ENCODE peak calls at places on chromosome 5, in six cellular contexts. N is GM12864; D is RWPE1; S is CD4-positive, alpha-beta T cell; R is fibroblast of mammary gland; Q is glutamatergic neuron. W is an unnamed sample.

GRCh38 chr5:76363385-76364261 is 39.5 kb upstream of the IQGAP2 start:
- DNase-seq in N (no peak), D (no peak), S (no peak), R (no peak), Q (peak; percentile 39), W (peak; percentile 58)

GRCh38 chr5:10261065-10261464 is 11.0 kb downstream of the CCT5 start:
- DNase-seq in N (no peak), D (no peak), S (no peak), R (no peak), Q (no peak), W (no peak)

GRCh38 chr5:104053057-104053666 is 490.6 kb upstream of the NUDT12 start:
- DNase-seq in N (no peak), D (no peak), S (no peak), R (no peak), Q (no peak), W (no peak)

GRCh38 chr5:149125386-149125891 is 15.9 kb upstream of the ABLIM3 start:
- DNase-seq in N (no peak), D (peak; percentile 67), S (no peak), R (no peak), Q (peak; percentile 18), W (peak; percentile 85)

GRCh38 chr5:151632941-151633340 is 41.8 kb upstream of the FAT2 start:
- DNase-seq in N (no peak), D (no peak), S (no peak), R (no peak), Q (no peak), W (peak; percentile 92)

GRCh38 chr5:135439426-135440205 is 7.5 kb downstream of the DCANP1 start:
- DNase-seq in N (no peak), D (no peak), S (no peak), R (no peak), Q (no peak), W (no peak)

GRCh38 chr5:133861161-133861737 is 107.2 kb downstream of the C5orf15 start:
- DNase-seq in N (no peak), D (no peak), S (no peak), R (no peak), Q (no peak), W (no peak)

GRCh38 chr5:32450952-32451351 is 6.4 kb upstream of the ZFR start:
- DNase-seq in N (no peak), D (no peak), S (no peak), R (no peak), Q (no peak), W (peak; percentile 25)

GRCh38 chr5:94440015-94440414 is 178.4 kb downstream of the KIAA0825 start:
- DNase-seq in N (no peak), D (no peak), S (no peak), R (no peak), Q (no peak), W (no peak)

GRCh38 chr5:1364211-1364610 is 19.3 kb upstream of the CLPTM1L start:
- DNase-seq in N (no peak), D (no peak), S (no peak), R (no peak), Q (no peak), W (no peak)

GRCh38 chr5:2221450-2221849 is 338.7 kb upstream of the IRX4 start:
- DNase-seq in N (no peak), D (no peak), S (no peak), R (no peak), Q (no peak), W (no peak)

GRCh38 chr5:154179846-154180710 is 10.5 kb upstream of the GALNT10 start:
- DNase-seq in N (peak; percentile 27), D (peak; percentile 77), S (peak; percentile 24), R (peak; percentile 69), Q (no peak), W (peak; percentile 81)

GRCh38 chr5:177611446-177612214 is 11.7 kb downstream of the B4GALT7 start:
- DNase-seq in N (no peak), D (no peak), S (no peak), R (no peak), Q (no peak), W (no peak)

GRCh38 chr5:566636-567309 is 42.5 kb upstream of the SLC9A3 start:
- DNase-seq in N (no peak), D (no peak), S (no peak), R (no peak), Q (no peak), W (no peak)

GRCh38 chr5:146205499-146206202 is 2.2 kb downstream of the RBM27 start:
- DNase-seq in N (no peak), D (no peak), S (no peak), R (no peak), Q (no peak), W (no peak)

GRCh38 chr5:90000351-90000750 is 409.2 kb downstream of the CETN3 start:
- DNase-seq in N (no peak), D (no peak), S (no peak), R (no peak), Q (no peak), W (no peak)

GRCh38 chr5:90696148-90696547 is 137.6 kb downstream of the ADGRV1 start:
- DNase-seq in N (no peak), D (no peak), S (no peak), R (no peak), Q (no peak), W (no peak)

GRCh38 chr5:139050432-139050831 is 147.7 kb downstream of the SIL1 start:
- DNase-seq in N (no peak), D (no peak), S (no peak), R (no peak), Q (no peak), W (no peak)

GRCh38 chr5:111670826-111671492 is 86.0 kb downstream of the NREP start:
- DNase-seq in N (no peak), D (peak; percentile 86), S (no peak), R (no peak), Q (no peak), W (peak; percentile 79)
- TF ChIP-seq CTCF in N (no peak), D (peak; percentile 19), S (no peak), R (peak; percentile 16), Q (no peak), W (no peak)

GRCh38 chr5:78634634-78635033 is 13.9 kb downstream of the LHFPL2 start:
- DNase-seq in N (no peak), D (no peak), S (no peak), R (peak; percentile 46), Q (no peak), W (no peak)
- TF ChIP-seq CTCF in N (no peak), D (no peak), S (no peak), R (peak; percentile 33), Q (no peak), W (no peak)

DNA sequence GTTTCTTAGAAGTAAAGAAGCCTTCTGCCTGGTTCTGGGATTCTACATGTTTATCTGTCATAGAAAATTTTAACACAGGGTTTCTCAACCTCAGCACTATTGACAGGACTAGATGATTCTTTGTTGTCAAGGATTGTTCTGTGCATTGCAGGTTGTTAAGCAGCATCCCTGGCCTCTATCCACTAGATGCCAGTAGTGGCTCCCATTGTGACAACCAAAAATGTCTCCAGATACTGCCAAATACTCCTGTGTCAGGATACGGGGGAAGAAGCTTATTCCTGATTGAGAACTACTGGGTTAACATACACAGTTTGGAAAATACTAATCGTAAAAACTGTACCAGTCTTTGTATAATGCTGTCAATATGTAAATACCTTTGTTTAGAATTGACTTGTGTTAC is 167.1 kb downstream of the NIPBL start:
- DNase-seq in N (no peak), D (no peak), S (no peak), R (no peak), Q (no peak), W (peak; percentile 2)
- TF ChIP-seq CTCF in N (peak; percentile 37), D (no peak), S (no peak), R (no peak), Q (no peak), W (no peak)

DNA sequence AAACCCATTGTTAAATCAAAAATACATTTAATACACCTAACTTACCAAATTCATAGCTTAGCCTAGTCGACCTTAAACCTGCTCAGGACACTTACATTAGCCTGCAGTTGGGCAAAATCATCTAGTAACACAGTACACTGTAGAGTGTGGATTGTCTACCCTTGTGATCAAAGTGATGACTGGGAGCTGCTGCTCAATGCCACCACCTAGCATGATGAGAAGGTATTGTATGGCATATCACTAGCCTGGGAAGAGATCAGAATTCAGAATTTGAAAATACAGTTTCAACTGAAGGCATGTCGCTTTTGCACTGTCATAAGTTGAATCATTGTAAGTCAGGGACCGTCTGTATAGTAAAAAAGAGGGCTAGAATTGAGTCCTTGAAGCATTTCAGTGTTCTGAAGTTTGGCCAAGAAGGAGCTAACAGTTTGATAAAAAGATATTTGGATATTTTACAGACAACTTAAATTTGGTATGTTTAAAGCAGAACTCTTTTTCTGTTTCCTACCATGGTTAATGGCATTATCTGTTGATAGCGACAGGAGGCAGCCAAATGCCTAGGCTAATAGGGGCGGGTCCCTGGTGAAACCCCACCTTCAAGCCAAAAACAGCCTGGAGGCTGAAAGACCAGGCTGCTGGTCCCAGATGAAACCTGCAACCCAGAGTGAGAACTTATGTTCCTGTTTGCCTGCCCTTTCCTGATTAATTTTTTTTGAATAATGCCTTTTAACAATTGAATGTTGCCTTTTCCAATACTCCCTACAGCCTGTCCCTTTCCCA is 23.0 kb downstream of the SMIM15 start:
- DNase-seq in N (no peak), D (no peak), S (no peak), R (peak; percentile 17), Q (no peak), W (peak; percentile 16)
- TF ChIP-seq CTCF in N (peak; percentile 29), D (no peak), S (no peak), R (peak; percentile 47), Q (no peak), W (peak; percentile 17)